ENCODE peak calls at places on chromosomes 6 and 20, in six cellular contexts. Q, B, C, K, G and H are unnamed samples.

GRCh38 chr20:1469925-1470571 is 3.4 kb upstream of the NSFL1C start:
- DNase-seq in G (peak), B (peak), K (peak), C (peak), Q (no peak), H (peak)

GRCh38 chr6:106553440-106553839 is 75.9 kb downstream of the RTN4IP1 start:
- DNase-seq in B (no peak), C (no peak), Q (no peak), K (no peak), G (no peak), H (no peak)

GRCh38 chr6:836276-836853 is 143.4 kb upstream of the EXOC2 start:
- DNase-seq in C (no peak), Q (no peak), B (no peak), G (no peak), K (no peak), H (no peak)

GRCh38 chr20:46220808-46221207 is 87.5 kb downstream of the CDH22 start:
- DNase-seq in G (peak), K (no peak), Q (no peak), C (no peak), B (peak), H (no peak)

GRCh38 chr20:36093025-36093803 is 61.3 kb upstream of the EPB41L1 start:
- DNase-seq in B (peak), G (no peak), Q (no peak), K (no peak), C (no peak), H (no peak)

GRCh38 chr6:46476301-46476700 is 14.9 kb downstream of the RCAN2 start:
- DNase-seq in G (no peak), C (no peak), K (no peak), Q (no peak), B (no peak), H (no peak)

GRCh38 chr20:62741191-62741676 is 32.6 kb downstream of the NTSR1 start:
- DNase-seq in C (no peak), Q (no peak), B (no peak), G (no peak), K (peak), H (no peak)

GRCh38 chr6:42021847-42022754 is 28.2 kb upstream of the TAF8 start:
- DNase-seq in K (no peak), C (no peak), G (no peak), B (no peak), Q (no peak), H (no peak)

GRCh38 chr6:39923394-39923793 is 10.9 kb downstream of the MOCS1 start:
- DNase-seq in C (no peak), G (no peak), K (no peak), Q (no peak), B (peak), H (no peak)

GRCh38 chr6:111805511-111806181 is 67.6 kb downstream of the FYN start:
- DNase-seq in Q (no peak), C (no peak), B (no peak), G (no peak), K (no peak), H (no peak)

GRCh38 chr6:116515141-116515540 is 3.7 kb downstream of the CALHM5 start:
- DNase-seq in B (no peak), Q (no peak), G (no peak), C (no peak), K (no peak), H (no peak)

GRCh38 chr6:52390361-52390727 is 28.4 kb downstream of the PAQR8 start:
- DNase-seq in B (peak), C (peak), K (no peak), G (peak), Q (no peak), H (no peak)

GRCh38 chr6:97705568-97705967 is 422.6 kb upstream of the MMS22L start:
- DNase-seq in K (peak), C (peak), B (peak), Q (no peak), G (no peak), H (no peak)

GRCh38 chr20:24690408-24690807 is 221.0 kb downstream of the SYNDIG1 start:
- DNase-seq in K (no peak), G (no peak), Q (no peak), B (no peak), C (no peak), H (no peak)

GRCh38 chr6:142927904-142928303 is 17.1 kb downstream of the HIVEP2 start:
- DNase-seq in Q (no peak), C (peak), G (no peak), K (no peak), B (no peak), H (no peak)

GRCh38 chr6:102655823-102656222 is 1262.3 kb downstream of the GRIK2 start:
- DNase-seq in C (no peak), G (no peak), K (no peak), B (no peak), Q (no peak), H (no peak)

GRCh38 chr6:29666826-29667130 is 9.9 kb downstream of the MOG start:
- DNase-seq in C (no peak), K (no peak), G (no peak), Q (no peak), B (no peak), H (no peak)

GRCh38 chr6:13653296-13653695 is 38.2 kb downstream of the NOL7 start:
- DNase-seq in G (peak), C (no peak), Q (no peak), B (peak), K (no peak), H (no peak)

GRCh38 chr6:138722425-138723371 is 50.9 kb upstream of the CCDC28A start:
- DNase-seq in B (no peak), Q (no peak), G (no peak), C (peak), K (no peak), H (no peak)

GRCh38 chr6:113565306-113565705 is 291.8 kb upstream of the MARCKS start:
- DNase-seq in Q (no peak), C (no peak), B (no peak), G (no peak), K (no peak), H (no peak)

GRCh38 chr6:113560908-113561307 is 296.2 kb upstream of the MARCKS start:
- DNase-seq in K (no peak), Q (no peak), C (no peak), G (no peak), B (no peak), H (no peak)

GRCh38 chr6:113562248-113562647 is 294.9 kb upstream of the MARCKS start:
- DNase-seq in Q (no peak), C (no peak), K (no peak), G (no peak), B (no peak), H (no peak)

GRCh38 chr6:113560376-113560775 is 296.8 kb upstream of the MARCKS start:
- DNase-seq in G (no peak), C (no peak), Q (no peak), B (no peak), K (no peak), H (no peak)

GRCh38 chr6:113564401-113565161 is 292.6 kb upstream of the MARCKS start:
- DNase-seq in K (peak), B (peak), C (peak), Q (no peak), G (no peak), H (no peak)
- TF ChIP-seq POLR2AphosphoS5 in K (no peak), B (peak), C (no peak), Q (no peak), G (no peak), H (no peak)

GRCh38 chr6:69391106-69391505 is 405.7 kb downstream of the LMBRD1 start:
- DNase-seq in Q (no peak), B (no peak), G (no peak), C (no peak), K (no peak), H (no peak)

GRCh38 chr6:69398729-69399128 is 398.1 kb downstream of the LMBRD1 start:
- DNase-seq in C (no peak), K (no peak), B (no peak), G (no peak), Q (no peak), H (no peak)

GRCh38 chr6:69398311-69398710 is 398.5 kb downstream of the LMBRD1 start:
- DNase-seq in C (no peak), Q (no peak), B (no peak), G (no peak), K (no peak), H (no peak)

GRCh38 chr6:69390125-69390524 is 406.7 kb downstream of the LMBRD1 start:
- DNase-seq in Q (no peak), C (no peak), B (no peak), G (no peak), K (no peak), H (no peak)

GRCh38 chr6:69392745-69393144 is 404.1 kb downstream of the LMBRD1 start:
- DNase-seq in G (no peak), C (no peak), Q (no peak), K (no peak), B (no peak), H (no peak)
- TF ChIP-seq TAF1 in G (no peak), C (no peak), Q (no peak), K (no peak), B (no peak), H (no peak)

DNA sequence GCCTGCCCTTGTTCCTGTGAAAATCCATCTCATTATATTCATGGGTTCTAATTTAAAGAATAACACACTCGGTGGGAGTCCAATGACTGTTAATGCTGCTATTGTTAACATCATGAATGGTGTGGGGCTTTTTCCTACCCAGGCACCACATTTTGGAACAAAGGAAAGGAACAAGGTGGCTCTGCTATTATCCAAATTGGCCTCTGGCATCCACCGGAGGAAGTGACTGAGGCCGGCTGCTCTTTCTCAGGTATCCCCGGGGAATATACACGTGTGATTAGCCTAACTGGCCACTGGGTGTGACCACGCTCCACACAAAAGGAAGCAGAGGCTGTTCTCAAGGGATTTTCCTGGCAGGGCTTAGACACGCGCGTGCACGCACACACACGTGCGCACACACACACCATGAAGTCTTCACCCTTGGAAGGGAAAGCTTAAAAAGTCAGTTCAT is 601.2 kb upstream of the ARID1B start:
- DNase-seq in K (peak), Q (no peak), B (peak), C (peak), G (no peak), H (no peak)
- TF ChIP-seq POLR2AphosphoS5 in K (no peak), Q (no peak), B (no peak), C (no peak), G (no peak), H (no peak)

GRCh38 chr6:16292942-16293341 is 54.6 kb downstream of the GMPR start:
- DNase-seq in K (no peak), Q (no peak), G (no peak), C (no peak), B (no peak), H (no peak)
- TF ChIP-seq TAF1 in K (no peak), Q (no peak), G (no peak), C (no peak), B (no peak), H (no peak)